ENCODE peak calls at places on chromosomes 5 and 9, in nine cellular contexts. One of them, this sample, is unnamed.

GRCh38 chr5:176779537-176779936 is 30.8 kb upstream of the UNC5A start:
- DNase-seq in OCI-LY7: no peak
- DNase-seq in fibroblast of mammary gland: peak
- DNase-seq in colonic mucosa: no peak
- DNase-seq in upper lobe of right lung: peak
- DNase-seq in mammary epithelial cell: no peak
- DNase-seq in gastrocnemius medialis: no peak
- DNase-seq in vagina: peak
- DNase-seq in glutamatergic neuron: no peak
- DNase-seq in this sample: no peak

GRCh38 chr9:88813810-88814209 is 177.5 kb upstream of the S1PR3 start:
- DNase-seq in OCI-LY7: no peak
- DNase-seq in fibroblast of mammary gland: no peak
- DNase-seq in colonic mucosa: no peak
- DNase-seq in upper lobe of right lung: no peak
- DNase-seq in mammary epithelial cell: no peak
- DNase-seq in gastrocnemius medialis: no peak
- DNase-seq in vagina: no peak
- DNase-seq in glutamatergic neuron: no peak
- DNase-seq in this sample: no peak

GRCh38 chr5:37823433-37824152 is 16.2 kb downstream of the GDNF start:
- DNase-seq in OCI-LY7: no peak
- DNase-seq in fibroblast of mammary gland: no peak
- DNase-seq in colonic mucosa: no peak
- DNase-seq in upper lobe of right lung: no peak
- DNase-seq in mammary epithelial cell: no peak
- DNase-seq in gastrocnemius medialis: no peak
- DNase-seq in vagina: no peak
- DNase-seq in glutamatergic neuron: no peak
- DNase-seq in this sample: no peak

GRCh38 chr9:15137658-15138356 is 169.2 kb downstream of the TTC39B start:
- DNase-seq in OCI-LY7: no peak
- DNase-seq in fibroblast of mammary gland: no peak
- DNase-seq in colonic mucosa: no peak
- DNase-seq in upper lobe of right lung: no peak
- DNase-seq in mammary epithelial cell: no peak
- DNase-seq in gastrocnemius medialis: no peak
- DNase-seq in vagina: no peak
- DNase-seq in glutamatergic neuron: no peak
- DNase-seq in this sample: no peak

GRCh38 chr9:127446720-127447415 is 4.3 kb downstream of the RPL12 start:
- DNase-seq in OCI-LY7: no peak
- DNase-seq in fibroblast of mammary gland: no peak
- DNase-seq in colonic mucosa: no peak
- DNase-seq in upper lobe of right lung: no peak
- DNase-seq in mammary epithelial cell: no peak
- DNase-seq in gastrocnemius medialis: no peak
- DNase-seq in vagina: no peak
- DNase-seq in glutamatergic neuron: no peak
- DNase-seq in this sample: no peak

GRCh38 chr5:32812399-32812798 is 101.3 kb downstream of the NPR3 start:
- DNase-seq in OCI-LY7: no peak
- DNase-seq in fibroblast of mammary gland: no peak
- DNase-seq in colonic mucosa: no peak
- DNase-seq in upper lobe of right lung: no peak
- DNase-seq in mammary epithelial cell: no peak
- DNase-seq in gastrocnemius medialis: no peak
- DNase-seq in vagina: no peak
- DNase-seq in glutamatergic neuron: no peak
- DNase-seq in this sample: no peak

GRCh38 chr9:75847085-75847484 is 43.4 kb upstream of the PCSK5 start:
- DNase-seq in OCI-LY7: no peak
- DNase-seq in fibroblast of mammary gland: no peak
- DNase-seq in colonic mucosa: no peak
- DNase-seq in upper lobe of right lung: no peak
- DNase-seq in mammary epithelial cell: no peak
- DNase-seq in gastrocnemius medialis: no peak
- DNase-seq in vagina: no peak
- DNase-seq in glutamatergic neuron: no peak
- DNase-seq in this sample: no peak

GRCh38 chr9:137317021-137317978 is 15.2 kb upstream of the NRARP start:
- DNase-seq in OCI-LY7: no peak
- DNase-seq in fibroblast of mammary gland: no peak
- DNase-seq in colonic mucosa: no peak
- DNase-seq in upper lobe of right lung: no peak
- DNase-seq in mammary epithelial cell: no peak
- DNase-seq in gastrocnemius medialis: no peak
- DNase-seq in vagina: no peak
- DNase-seq in glutamatergic neuron: no peak
- DNase-seq in this sample: no peak

GRCh38 chr5:100697970-100698369 is 162.8 kb downstream of the FAM174A start:
- DNase-seq in OCI-LY7: peak
- DNase-seq in fibroblast of mammary gland: no peak
- DNase-seq in colonic mucosa: no peak
- DNase-seq in upper lobe of right lung: no peak
- DNase-seq in mammary epithelial cell: no peak
- DNase-seq in gastrocnemius medialis: no peak
- DNase-seq in vagina: no peak
- DNase-seq in glutamatergic neuron: no peak
- DNase-seq in this sample: no peak

GRCh38 chr9:1879501-1879900 is 135.6 kb upstream of the SMARCA2 start:
- DNase-seq in OCI-LY7: no peak
- DNase-seq in fibroblast of mammary gland: no peak
- DNase-seq in colonic mucosa: no peak
- DNase-seq in upper lobe of right lung: no peak
- DNase-seq in mammary epithelial cell: no peak
- DNase-seq in gastrocnemius medialis: no peak
- DNase-seq in vagina: no peak
- DNase-seq in glutamatergic neuron: no peak
- DNase-seq in this sample: no peak

DNA sequence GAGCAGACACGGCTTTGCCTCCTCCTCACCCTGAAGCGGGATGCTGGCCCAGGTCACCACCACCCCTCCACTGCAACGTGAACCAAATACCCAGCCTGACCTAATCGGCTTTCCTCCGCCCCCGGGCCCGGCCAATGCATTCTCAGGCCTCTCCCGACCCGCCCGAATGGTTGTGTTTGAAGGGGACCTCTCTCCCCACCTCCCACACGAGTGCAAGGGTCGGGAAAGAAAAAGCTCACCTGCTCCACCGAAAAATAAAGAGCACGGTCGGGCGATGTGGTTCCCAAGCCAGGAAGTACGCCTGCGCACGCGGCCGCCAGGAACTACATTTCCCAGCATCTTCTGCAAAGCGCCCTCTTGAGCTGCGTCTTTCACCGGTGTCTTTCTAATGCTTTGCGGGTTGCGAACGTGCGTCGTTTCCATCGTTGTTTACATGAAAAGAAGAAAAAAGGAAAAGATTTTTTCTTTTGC is at the start of gene ZNF883:
- DNase-seq in OCI-LY7: no peak
- DNase-seq in fibroblast of mammary gland: peak
- DNase-seq in colonic mucosa: peak
- DNase-seq in upper lobe of right lung: peak
- DNase-seq in mammary epithelial cell: peak
- DNase-seq in gastrocnemius medialis: no peak
- DNase-seq in vagina: no peak
- DNase-seq in glutamatergic neuron: peak
- DNase-seq in this sample: no peak
- TF ChIP-seq CTCF in OCI-LY7: no peak
- TF ChIP-seq CTCF in fibroblast of mammary gland: no peak
- TF ChIP-seq CTCF in colonic mucosa: no peak
- TF ChIP-seq CTCF in upper lobe of right lung: no peak
- TF ChIP-seq CTCF in mammary epithelial cell: no peak
- TF ChIP-seq CTCF in gastrocnemius medialis: no peak
- TF ChIP-seq CTCF in vagina: no peak
- TF ChIP-seq CTCF in glutamatergic neuron: no peak
- TF ChIP-seq CTCF in this sample: no peak

GRCh38 chr5:14983666-14984441 is 112.3 kb upstream of the ANKH start:
- DNase-seq in OCI-LY7: no peak
- DNase-seq in fibroblast of mammary gland: no peak
- DNase-seq in colonic mucosa: peak
- DNase-seq in upper lobe of right lung: no peak
- DNase-seq in mammary epithelial cell: no peak
- DNase-seq in gastrocnemius medialis: no peak
- DNase-seq in vagina: no peak
- DNase-seq in glutamatergic neuron: no peak
- DNase-seq in this sample: no peak

GRCh38 chr5:14980698-14981097 is 109.1 kb upstream of the ANKH start:
- DNase-seq in OCI-LY7: no peak
- DNase-seq in fibroblast of mammary gland: no peak
- DNase-seq in colonic mucosa: no peak
- DNase-seq in upper lobe of right lung: no peak
- DNase-seq in mammary epithelial cell: no peak
- DNase-seq in gastrocnemius medialis: no peak
- DNase-seq in vagina: no peak
- DNase-seq in glutamatergic neuron: no peak
- DNase-seq in this sample: no peak

GRCh38 chr5:14988210-14988609 is 116.6 kb upstream of the ANKH start:
- DNase-seq in OCI-LY7: no peak
- DNase-seq in fibroblast of mammary gland: no peak
- DNase-seq in colonic mucosa: no peak
- DNase-seq in upper lobe of right lung: no peak
- DNase-seq in mammary epithelial cell: no peak
- DNase-seq in gastrocnemius medialis: no peak
- DNase-seq in vagina: no peak
- DNase-seq in glutamatergic neuron: no peak
- DNase-seq in this sample: no peak

GRCh38 chr5:14986413-14986812 is 114.8 kb upstream of the ANKH start:
- DNase-seq in OCI-LY7: no peak
- DNase-seq in fibroblast of mammary gland: no peak
- DNase-seq in colonic mucosa: no peak
- DNase-seq in upper lobe of right lung: no peak
- DNase-seq in mammary epithelial cell: no peak
- DNase-seq in gastrocnemius medialis: no peak
- DNase-seq in vagina: no peak
- DNase-seq in glutamatergic neuron: no peak
- DNase-seq in this sample: no peak
- TF ChIP-seq CTCF in OCI-LY7: no peak
- TF ChIP-seq CTCF in fibroblast of mammary gland: no peak
- TF ChIP-seq CTCF in colonic mucosa: no peak
- TF ChIP-seq CTCF in upper lobe of right lung: no peak
- TF ChIP-seq CTCF in mammary epithelial cell: no peak
- TF ChIP-seq CTCF in gastrocnemius medialis: no peak
- TF ChIP-seq CTCF in vagina: no peak
- TF ChIP-seq CTCF in glutamatergic neuron: no peak
- TF ChIP-seq CTCF in this sample: no peak

GRCh38 chr9:71814805-71815204 is 46.5 kb upstream of the CEMIP2 start:
- DNase-seq in OCI-LY7: no peak
- DNase-seq in fibroblast of mammary gland: peak
- DNase-seq in colonic mucosa: no peak
- DNase-seq in upper lobe of right lung: no peak
- DNase-seq in mammary epithelial cell: no peak
- DNase-seq in gastrocnemius medialis: no peak
- DNase-seq in vagina: no peak
- DNase-seq in glutamatergic neuron: no peak
- DNase-seq in this sample: no peak

GRCh38 chr9:71814226-71814625 is 45.9 kb upstream of the CEMIP2 start:
- DNase-seq in OCI-LY7: no peak
- DNase-seq in fibroblast of mammary gland: peak
- DNase-seq in colonic mucosa: no peak
- DNase-seq in upper lobe of right lung: no peak
- DNase-seq in mammary epithelial cell: no peak
- DNase-seq in gastrocnemius medialis: peak
- DNase-seq in vagina: no peak
- DNase-seq in glutamatergic neuron: no peak
- DNase-seq in this sample: no peak

GRCh38 chr9:71816782-71817549 is 48.7 kb upstream of the CEMIP2 start:
- DNase-seq in OCI-LY7: no peak
- DNase-seq in fibroblast of mammary gland: no peak
- DNase-seq in colonic mucosa: no peak
- DNase-seq in upper lobe of right lung: peak
- DNase-seq in mammary epithelial cell: no peak
- DNase-seq in gastrocnemius medialis: no peak
- DNase-seq in vagina: no peak
- DNase-seq in glutamatergic neuron: peak
- DNase-seq in this sample: no peak

GRCh38 chr9:71806916-71807315 is 38.6 kb upstream of the CEMIP2 start:
- DNase-seq in OCI-LY7: peak
- DNase-seq in fibroblast of mammary gland: peak
- DNase-seq in colonic mucosa: peak
- DNase-seq in upper lobe of right lung: peak
- DNase-seq in mammary epithelial cell: peak
- DNase-seq in gastrocnemius medialis: peak
- DNase-seq in vagina: no peak
- DNase-seq in glutamatergic neuron: peak
- DNase-seq in this sample: no peak

DNA sequence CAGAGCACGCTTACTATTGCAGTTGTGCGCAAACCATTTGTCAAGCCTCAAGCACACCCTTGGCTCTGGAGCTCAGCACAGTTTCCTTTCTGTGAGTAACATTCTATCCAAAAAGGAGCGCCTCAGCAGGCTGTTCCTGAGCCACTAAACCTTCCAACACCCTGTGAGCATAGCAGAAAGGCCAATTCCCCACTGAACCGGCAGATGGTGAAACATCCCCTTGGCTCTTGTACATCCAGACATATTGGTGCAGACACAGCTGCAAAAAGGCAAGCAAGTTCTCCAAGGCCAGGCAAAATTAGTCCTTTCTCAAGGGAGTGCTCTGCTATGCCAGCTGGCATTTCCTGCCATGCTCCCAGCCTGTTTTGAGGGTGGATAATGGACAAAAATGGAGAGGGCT is 44.1 kb upstream of the CEMIP2 start:
- DNase-seq in OCI-LY7: peak
- DNase-seq in fibroblast of mammary gland: peak
- DNase-seq in colonic mucosa: no peak
- DNase-seq in upper lobe of right lung: no peak
- DNase-seq in mammary epithelial cell: no peak
- DNase-seq in gastrocnemius medialis: peak
- DNase-seq in vagina: no peak
- DNase-seq in glutamatergic neuron: peak
- DNase-seq in this sample: no peak
- TF ChIP-seq CTCF in OCI-LY7: peak
- TF ChIP-seq CTCF in fibroblast of mammary gland: no peak
- TF ChIP-seq CTCF in colonic mucosa: no peak
- TF ChIP-seq CTCF in upper lobe of right lung: no peak
- TF ChIP-seq CTCF in mammary epithelial cell: no peak
- TF ChIP-seq CTCF in gastrocnemius medialis: no peak
- TF ChIP-seq CTCF in vagina: no peak
- TF ChIP-seq CTCF in glutamatergic neuron: no peak
- TF ChIP-seq CTCF in this sample: no peak

GRCh38 chr9:90900130-90900529 is 98.5 kb downstream of the SYK start:
- DNase-seq in OCI-LY7: no peak
- DNase-seq in fibroblast of mammary gland: no peak
- DNase-seq in colonic mucosa: no peak
- DNase-seq in upper lobe of right lung: no peak
- DNase-seq in mammary epithelial cell: no peak
- DNase-seq in gastrocnemius medialis: peak
- DNase-seq in vagina: no peak
- DNase-seq in glutamatergic neuron: peak
- DNase-seq in this sample: no peak
- TF ChIP-seq CTCF in OCI-LY7: no peak
- TF ChIP-seq CTCF in fibroblast of mammary gland: no peak
- TF ChIP-seq CTCF in colonic mucosa: no peak
- TF ChIP-seq CTCF in upper lobe of right lung: no peak
- TF ChIP-seq CTCF in mammary epithelial cell: no peak
- TF ChIP-seq CTCF in gastrocnemius medialis: peak
- TF ChIP-seq CTCF in vagina: no peak
- TF ChIP-seq CTCF in glutamatergic neuron: peak
- TF ChIP-seq CTCF in this sample: no peak

This sample was measured in tibial nerve.